ENCODE peak calls at places on chromosomes 16 and 17, in six cellular contexts. B, X, K, F, V and C are unnamed samples.

GRCh38 chr16:82580293-82580900 is 46.4 kb upstream of the CDH13 start:
- DNase-seq in B (no peak), X (peak), K (no peak), F (peak), V (no peak), C (peak)

GRCh38 chr16:49442805-49443204 is 69.2 kb downstream of the C16orf78 start:
- DNase-seq in B (no peak), X (no peak), K (no peak), F (no peak), V (no peak), C (no peak)

GRCh38 chr17:43118679-43119615 is 6.2 kb downstream of the BRCA1 start:
- DNase-seq in B (no peak), X (no peak), K (no peak), F (peak), V (no peak), C (no peak)

GRCh38 chr17:17043668-17044226 is 1.5 kb downstream of the MPRIP start:
- DNase-seq in B (no peak), X (no peak), K (no peak), F (no peak), V (no peak), C (no peak)

GRCh38 chr17:38465420-38466345 is 37.4 kb downstream of the ARHGAP23 start:
- DNase-seq in B (no peak), X (no peak), K (no peak), F (no peak), V (peak), C (peak)

GRCh38 chr17:15883617-15884111 is 61.3 kb upstream of the ADORA2B start:
- DNase-seq in B (no peak), X (peak), K (no peak), F (no peak), V (no peak), C (no peak)

GRCh38 chr17:81053043-81053970 is 18.4 kb downstream of the BAIAP2 start:
- DNase-seq in B (no peak), X (no peak), K (no peak), F (no peak), V (no peak), C (no peak)

GRCh38 chr17:6574689-6575595 is 18.6 kb upstream of the PITPNM3 start:
- DNase-seq in B (no peak), X (no peak), K (peak), F (no peak), V (peak), C (no peak)

GRCh38 chr17:29388937-29389336 is 1.2 kb upstream of the TAOK1 start:
- DNase-seq in B (no peak), X (no peak), K (no peak), F (no peak), V (no peak), C (no peak)

GRCh38 chr16:68255712-68256111 is 8.6 kb upstream of the SLC7A6 start:
- DNase-seq in B (no peak), X (no peak), K (no peak), F (no peak), V (no peak), C (no peak)

GRCh38 chr16:48620445-48620844 is 10.5 kb upstream of the N4BP1 start:
- DNase-seq in B (no peak), X (no peak), K (no peak), F (no peak), V (no peak), C (no peak)

GRCh38 chr17:42520540-42520951 is 15.5 kb upstream of the NAGLU start:
- DNase-seq in B (no peak), X (no peak), K (no peak), F (peak), V (no peak), C (no peak)

GRCh38 chr16:29958756-29959155 is 3.1 kb upstream of the TMEM219 start:
- DNase-seq in B (no peak), X (no peak), K (no peak), F (no peak), V (no peak), C (no peak)

GRCh38 chr17:42354956-42355843 is 33.0 kb downstream of the STAT3 start:
- DNase-seq in B (no peak), X (no peak), K (no peak), F (no peak), V (no peak), C (no peak)

GRCh38 chr17:55731586-55732250 is 9.1 kb upstream of the TMEM100 start:
- DNase-seq in B (no peak), X (no peak), K (no peak), F (no peak), V (peak), C (no peak)

GRCh38 chr16:87882436-87883019 is 13.2 kb upstream of the SLC7A5 start:
- DNase-seq in B (no peak), X (no peak), K (no peak), F (no peak), V (no peak), C (no peak)

GRCh38 chr16:19520861-19521331 is 1.0 kb downstream of the GDE1 start:
- DNase-seq in B (no peak), X (no peak), K (peak), F (no peak), V (peak), C (no peak)

GRCh38 chr17:46136820-46137219 is 56.4 kb downstream of the KANSL1 start:
- DNase-seq in B (no peak), X (no peak), K (no peak), F (no peak), V (no peak), C (no peak)

GRCh38 chr17:35981908-35982330 is 622 bp upstream of the CCL16 start:
- DNase-seq in B (no peak), X (no peak), K (no peak), F (peak), V (no peak), C (no peak)
- TF ChIP-seq JUND in B (no peak), X (no peak), K (no peak), F (no peak), V (no peak), C (no peak)

DNA sequence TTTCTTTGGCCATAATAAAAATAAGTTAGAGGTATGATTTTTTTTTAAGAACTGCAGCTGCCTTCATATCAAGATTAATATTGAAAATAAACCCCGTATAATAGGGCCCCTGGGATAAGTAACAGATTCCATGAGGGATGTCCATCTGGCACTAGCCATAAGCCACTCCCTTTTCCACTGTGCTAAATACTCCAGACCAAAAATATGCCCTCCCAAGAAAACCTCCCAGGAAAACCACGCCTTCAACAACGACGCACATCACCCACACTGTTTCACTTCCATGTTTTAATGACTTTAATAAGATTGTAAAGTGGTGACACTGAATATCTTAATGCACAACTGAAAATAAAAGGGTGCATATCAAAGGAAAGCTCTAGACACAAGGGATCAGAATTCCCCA is 64.0 kb downstream of the TOX3 start:
- DNase-seq in B (no peak), X (no peak), K (no peak), F (no peak), V (no peak), C (no peak)
- TF ChIP-seq JUND in B (no peak), X (no peak), K (no peak), F (no peak), V (no peak), C (no peak)

GRCh38 chr17:64320613-64321553 is 57.8 kb upstream of the TEX2 start:
- DNase-seq in B (peak), X (peak), K (no peak), F (peak), V (peak), C (peak)
- TF ChIP-seq JUND in B (no peak), X (no peak), K (no peak), F (no peak), V (no peak), C (no peak)

GRCh38 chr17:49829026-49829425 is 18.8 kb downstream of the TAC4 start:
- DNase-seq in B (no peak), X (no peak), K (no peak), F (no peak), V (no peak), C (no peak)
- TF ChIP-seq JUND in B (no peak), X (no peak), K (no peak), F (no peak), V (no peak), C (no peak)

GRCh38 chr17:66665194-66665593 is 169.7 kb upstream of the CACNG5 start:
- DNase-seq in B (no peak), X (no peak), K (no peak), F (no peak), V (no peak), C (no peak)
- TF ChIP-seq JUND in B (no peak), X (no peak), K (no peak), F (no peak), V (no peak), C (no peak)

DNA sequence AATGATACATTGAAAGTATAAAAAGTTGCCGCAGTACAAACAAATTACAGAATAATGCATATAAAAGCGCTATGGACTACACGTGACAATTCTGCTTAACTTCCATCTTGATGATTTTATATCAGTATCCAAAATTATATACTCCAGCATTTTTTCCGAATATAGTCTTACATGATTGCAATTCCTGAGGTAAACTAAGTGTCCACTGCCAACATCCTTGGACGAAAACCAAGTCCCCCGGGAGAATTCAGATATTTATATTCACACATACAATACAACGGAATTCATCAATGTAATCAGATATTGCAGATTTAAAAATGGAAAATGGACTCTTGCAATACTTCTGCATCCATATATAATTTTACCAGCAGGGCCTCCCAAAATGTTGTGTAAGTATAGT is 8.9 kb upstream of the MYH11 start:
- DNase-seq in B (no peak), X (no peak), K (no peak), F (no peak), V (no peak), C (no peak)
- TF ChIP-seq JUND in B (no peak), X (no peak), K (no peak), F (no peak), V (no peak), C (no peak)

GRCh38 chr16:66849021-66849420 is 4.8 kb downstream of the CA7 start:
- DNase-seq in B (no peak), X (no peak), K (no peak), F (no peak), V (peak), C (no peak)
- TF ChIP-seq JUND in B (no peak), X (no peak), K (no peak), F (no peak), V (no peak), C (no peak)

GRCh38 chr17:35896011-35896587 is 15.9 kb upstream of the CCL5 start:
- DNase-seq in B (no peak), X (no peak), K (no peak), F (no peak), V (no peak), C (no peak)

GRCh38 chr17:35894206-35894605 is 14.0 kb upstream of the CCL5 start:
- DNase-seq in B (no peak), X (no peak), K (no peak), F (no peak), V (no peak), C (no peak)

GRCh38 chr17:35898283-35899070 is 18.3 kb upstream of the CCL5 start:
- DNase-seq in B (no peak), X (no peak), K (no peak), F (no peak), V (no peak), C (no peak)

GRCh38 chr17:35893751-35894150 is 13.6 kb upstream of the CCL5 start:
- DNase-seq in B (no peak), X (no peak), K (no peak), F (no peak), V (no peak), C (no peak)

GRCh38 chr17:35895602-35896001 is 15.4 kb upstream of the CCL5 start:
- DNase-seq in B (no peak), X (no peak), K (no peak), F (no peak), V (no peak), C (no peak)
- TF ChIP-seq JUND in B (no peak), X (no peak), K (no peak), F (no peak), V (no peak), C (no peak)

GRCh38 chr17:4514779-4515178 is 16.1 kb downstream of the SPNS2 start:
- DNase-seq in B (no peak), X (no peak), K (no peak), F (no peak), V (no peak), C (no peak)

GRCh38 chr17:4513113-4514032 is 14.7 kb downstream of the SPNS2 start:
- DNase-seq in B (no peak), X (no peak), K (no peak), F (no peak), V (no peak), C (no peak)

GRCh38 chr17:4512156-4513112 is 13.8 kb downstream of the SPNS2 start:
- DNase-seq in B (no peak), X (no peak), K (no peak), F (no peak), V (no peak), C (no peak)

GRCh38 chr17:4515501-4515900 is 16.8 kb downstream of the SPNS2 start:
- DNase-seq in B (no peak), X (no peak), K (no peak), F (no peak), V (no peak), C (no peak)

DNA sequence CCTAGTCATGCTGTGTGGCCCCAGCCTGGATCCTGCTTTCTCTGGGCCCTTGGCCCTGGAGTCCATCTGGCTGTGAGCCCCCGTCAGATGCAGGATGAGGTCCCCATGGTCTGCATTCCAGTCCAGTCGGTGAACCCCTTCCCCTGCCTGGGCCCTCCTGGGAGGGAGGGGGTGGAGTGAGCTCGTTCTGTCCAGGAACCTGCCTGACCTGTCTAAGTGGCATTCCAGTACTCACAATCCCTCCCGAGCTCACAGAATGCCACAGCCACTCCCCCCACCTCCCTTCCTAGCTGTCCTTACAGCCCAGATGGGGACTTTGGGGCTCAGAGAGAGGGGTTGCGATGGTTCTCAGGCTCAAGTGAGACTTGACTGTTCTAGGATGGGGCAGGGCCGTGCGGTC is 15.5 kb downstream of the SPNS2 start:
- DNase-seq in B (no peak), X (no peak), K (no peak), F (no peak), V (no peak), C (peak)
- TF ChIP-seq JUND in B (no peak), X (no peak), K (no peak), F (no peak), V (no peak), C (no peak)